ENCODE peak calls at places on chromosomes 5 and 9, in four cellular contexts. One of them, this sample, is unnamed.

GRCh38 chr9:93119703-93119952 is 14.4 kb downstream of the NINJ1 start:
- DNase-seq in H9: no peak
- DNase-seq in IMR-90: no peak
- DNase-seq in mesenchymal stem cell: no peak
- DNase-seq in this sample: no peak

GRCh38 chr5:33774323-33774722 is 117.5 kb downstream of the ADAMTS12 start:
- DNase-seq in H9: no peak
- DNase-seq in IMR-90: no peak
- DNase-seq in mesenchymal stem cell: no peak
- DNase-seq in this sample: no peak

GRCh38 chr5:95609711-95610110 is 10.2 kb upstream of the GPR150 start:
- DNase-seq in H9: no peak
- DNase-seq in IMR-90: peak; percentile 27
- DNase-seq in mesenchymal stem cell: peak; percentile 61
- DNase-seq in this sample: no peak

GRCh38 chr9:15135167-15135792 is 171.7 kb downstream of the TTC39B start:
- DNase-seq in H9: peak; percentile 83
- DNase-seq in IMR-90: peak; percentile 69
- DNase-seq in mesenchymal stem cell: peak; percentile 81
- DNase-seq in this sample: peak; percentile 73

GRCh38 chr9:127586537-127586936 is 25.5 kb upstream of the STXBP1 start:
- DNase-seq in H9: peak; percentile 86
- DNase-seq in IMR-90: peak; percentile 76
- DNase-seq in mesenchymal stem cell: peak; percentile 85
- DNase-seq in this sample: peak; percentile 75

GRCh38 chr9:109192732-109193361 is 25.8 kb upstream of the FRRS1L start:
- DNase-seq in H9: peak; percentile 73
- DNase-seq in IMR-90: peak; percentile 7
- DNase-seq in mesenchymal stem cell: no peak
- DNase-seq in this sample: peak; percentile 73

GRCh38 chr5:103668281-103668680 is 105.7 kb upstream of the NUDT12 start:
- DNase-seq in H9: no peak
- DNase-seq in IMR-90: no peak
- DNase-seq in mesenchymal stem cell: no peak
- DNase-seq in this sample: no peak

GRCh38 chr9:36166150-36166927 is 2.8 kb upstream of the CCIN start:
- DNase-seq in H9: peak; percentile 89
- DNase-seq in IMR-90: peak; percentile 81
- DNase-seq in mesenchymal stem cell: peak; percentile 80
- DNase-seq in this sample: peak; percentile 96

GRCh38 chr9:91555132-91555531 is 131.5 kb upstream of the NFIL3 start:
- DNase-seq in H9: no peak
- DNase-seq in IMR-90: peak; percentile 55
- DNase-seq in mesenchymal stem cell: no peak
- DNase-seq in this sample: no peak

GRCh38 chr5:139023276-139023675 is 148.1 kb upstream of the LRRTM2 start:
- DNase-seq in H9: no peak
- DNase-seq in IMR-90: no peak
- DNase-seq in mesenchymal stem cell: no peak
- DNase-seq in this sample: no peak

GRCh38 chr5:114953559-114953958 is 216.1 kb downstream of the TRIM36 start:
- DNase-seq in H9: no peak
- DNase-seq in IMR-90: no peak
- DNase-seq in mesenchymal stem cell: no peak
- DNase-seq in this sample: no peak

GRCh38 chr9:78044189-78044588 is 12.6 kb upstream of the GNAQ start:
- DNase-seq in H9: no peak
- DNase-seq in IMR-90: no peak
- DNase-seq in mesenchymal stem cell: no peak
- DNase-seq in this sample: no peak

GRCh38 chr5:90939208-90939607 is 380.6 kb downstream of the ADGRV1 start:
- DNase-seq in H9: no peak
- DNase-seq in IMR-90: no peak
- DNase-seq in mesenchymal stem cell: no peak
- DNase-seq in this sample: no peak

GRCh38 chr5:53373420-53374188 is 106.8 kb upstream of the FST start:
- DNase-seq in H9: no peak
- DNase-seq in IMR-90: peak; percentile 62
- DNase-seq in mesenchymal stem cell: peak; percentile 66
- DNase-seq in this sample: no peak

GRCh38 chr5:108345541-108346171 is 36.2 kb downstream of the FBXL17 start:
- DNase-seq in H9: no peak
- DNase-seq in IMR-90: peak; percentile 67
- DNase-seq in mesenchymal stem cell: peak; percentile 69
- DNase-seq in this sample: no peak

GRCh38 chr9:103281126-103281525 is 286.0 kb downstream of the CYLC2 start:
- DNase-seq in H9: no peak
- DNase-seq in IMR-90: no peak
- DNase-seq in mesenchymal stem cell: no peak
- DNase-seq in this sample: no peak

GRCh38 chr5:31459594-31459993 is 72.3 kb downstream of the DROSHA start:
- DNase-seq in H9: no peak
- DNase-seq in IMR-90: no peak
- DNase-seq in mesenchymal stem cell: no peak
- DNase-seq in this sample: no peak

GRCh38 chr5:173764321-173765029 is 123.7 kb upstream of the CPEB4 start:
- DNase-seq in H9: peak; percentile 70
- DNase-seq in IMR-90: peak; percentile 96
- DNase-seq in mesenchymal stem cell: peak; percentile 97
- DNase-seq in this sample: no peak

GRCh38 chr9:120950421-120951388 is 24.1 kb upstream of the TRAF1 start:
- DNase-seq in H9: no peak
- DNase-seq in IMR-90: no peak
- DNase-seq in mesenchymal stem cell: no peak
- DNase-seq in this sample: no peak

GRCh38 chr9:110650991-110651411 is 17.6 kb upstream of the MUSK start:
- DNase-seq in H9: no peak
- DNase-seq in IMR-90: peak; percentile 99
- DNase-seq in mesenchymal stem cell: peak; percentile 97
- DNase-seq in this sample: no peak

GRCh38 chr9:114097613-114098020 is 1.5 kb downstream of the KIF12 start:
- DNase-seq in H9: no peak
- DNase-seq in IMR-90: no peak
- DNase-seq in mesenchymal stem cell: no peak
- DNase-seq in this sample: no peak

GRCh38 chr5:111772456-111772855 is 15.5 kb upstream of the NREP start:
- DNase-seq in H9: peak; percentile 74
- DNase-seq in IMR-90: peak; percentile 27
- DNase-seq in mesenchymal stem cell: peak; percentile 38
- DNase-seq in this sample: no peak

GRCh38 chr9:78900500-78900899 is 603.6 kb downstream of the PSAT1 start:
- DNase-seq in H9: no peak
- DNase-seq in IMR-90: peak; percentile 37
- DNase-seq in mesenchymal stem cell: no peak
- DNase-seq in this sample: no peak

GRCh38 chr5:155983954-155984353 is 343.0 kb upstream of the SGCD start:
- DNase-seq in H9: no peak
- DNase-seq in IMR-90: peak; percentile 91
- DNase-seq in mesenchymal stem cell: peak; percentile 29
- DNase-seq in this sample: no peak

GRCh38 chr5:76180817-76181805 is 97.9 kb downstream of the SV2C start:
- DNase-seq in H9: no peak
- DNase-seq in IMR-90: no peak
- DNase-seq in mesenchymal stem cell: peak; percentile 25
- DNase-seq in this sample: no peak

GRCh38 chr9:12640021-12640587 is 53.1 kb upstream of the TYRP1 start:
- DNase-seq in H9: no peak
- DNase-seq in IMR-90: peak; percentile 43
- DNase-seq in mesenchymal stem cell: peak; percentile 72
- DNase-seq in this sample: no peak

GRCh38 chr5:127254729-127255284 is 35.8 kb upstream of the MEGF10 start:
- DNase-seq in H9: no peak
- DNase-seq in IMR-90: peak; percentile 78
- DNase-seq in mesenchymal stem cell: no peak
- DNase-seq in this sample: no peak

GRCh38 chr5:167261309-167262100 is 1029.9 kb upstream of the WWC1 start:
- DNase-seq in H9: peak; percentile 36
- DNase-seq in IMR-90: no peak
- DNase-seq in mesenchymal stem cell: no peak
- DNase-seq in this sample: no peak

GRCh38 chr5:137689306-137689705 is 46.6 kb downstream of the KLHL3 start:
- DNase-seq in H9: no peak
- DNase-seq in IMR-90: no peak
- DNase-seq in mesenchymal stem cell: no peak
- DNase-seq in this sample: no peak

GRCh38 chr5:138082033-138082432 is 1.8 kb upstream of the WNT8A start:
- DNase-seq in H9: peak; percentile 56
- DNase-seq in IMR-90: no peak
- DNase-seq in mesenchymal stem cell: no peak
- DNase-seq in this sample: no peak

GRCh38 chr5:67249590-67249895 is 52.9 kb upstream of the CD180 start:
- DNase-seq in H9: no peak
- DNase-seq in IMR-90: no peak
- DNase-seq in mesenchymal stem cell: no peak
- DNase-seq in this sample: no peak

GRCh38 chr5:35129921-35130485 is 82.3 kb upstream of the AGXT2 start:
- DNase-seq in H9: no peak
- DNase-seq in IMR-90: peak; percentile 65
- DNase-seq in mesenchymal stem cell: peak; percentile 19
- DNase-seq in this sample: no peak

GRCh38 chr5:17019324-17019723 is 83.2 kb upstream of the MYO10 start:
- DNase-seq in H9: no peak
- DNase-seq in IMR-90: peak; percentile 72
- DNase-seq in mesenchymal stem cell: peak; percentile 64
- DNase-seq in this sample: no peak

GRCh38 chr9:129270205-129270604 is 92.1 kb upstream of the IER5L start:
- DNase-seq in H9: no peak
- DNase-seq in IMR-90: no peak
- DNase-seq in mesenchymal stem cell: no peak
- DNase-seq in this sample: no peak

GRCh38 chr5:111447822-111448221 is 64.5 kb downstream of the STARD4 start:
- DNase-seq in H9: no peak
- DNase-seq in IMR-90: no peak
- DNase-seq in mesenchymal stem cell: no peak
- DNase-seq in this sample: no peak

GRCh38 chr9:90724880-90725279 is 76.7 kb upstream of the SYK start:
- DNase-seq in H9: no peak
- DNase-seq in IMR-90: no peak
- DNase-seq in mesenchymal stem cell: no peak
- DNase-seq in this sample: no peak

GRCh38 chr9:136140966-136141365 is 22.3 kb upstream of the TMEM250 start:
- DNase-seq in H9: no peak
- DNase-seq in IMR-90: peak; percentile 3
- DNase-seq in mesenchymal stem cell: no peak
- DNase-seq in this sample: no peak

GRCh38 chr9:126326228-126327015 is at the start of gene MVB12B:
- DNase-seq in H9: peak; percentile 46
- DNase-seq in IMR-90: peak; percentile 8
- DNase-seq in mesenchymal stem cell: peak; percentile 37
- DNase-seq in this sample: no peak

GRCh38 chr9:134593286-134593685 is 48.3 kb upstream of the COL5A1 start:
- DNase-seq in H9: no peak
- DNase-seq in IMR-90: no peak
- DNase-seq in mesenchymal stem cell: no peak
- DNase-seq in this sample: no peak

GRCh38 chr9:134593756-134594375 is 47.7 kb upstream of the COL5A1 start:
- DNase-seq in H9: no peak
- DNase-seq in IMR-90: no peak
- DNase-seq in mesenchymal stem cell: no peak
- DNase-seq in this sample: no peak

GRCh38 chr9:134594376-134594941 is 47.1 kb upstream of the COL5A1 start:
- DNase-seq in H9: no peak
- DNase-seq in IMR-90: no peak
- DNase-seq in mesenchymal stem cell: no peak
- DNase-seq in this sample: no peak

GRCh38 chr9:134592819-134593200 is 48.8 kb upstream of the COL5A1 start:
- DNase-seq in H9: no peak
- DNase-seq in IMR-90: no peak
- DNase-seq in mesenchymal stem cell: no peak
- DNase-seq in this sample: no peak

DNA sequence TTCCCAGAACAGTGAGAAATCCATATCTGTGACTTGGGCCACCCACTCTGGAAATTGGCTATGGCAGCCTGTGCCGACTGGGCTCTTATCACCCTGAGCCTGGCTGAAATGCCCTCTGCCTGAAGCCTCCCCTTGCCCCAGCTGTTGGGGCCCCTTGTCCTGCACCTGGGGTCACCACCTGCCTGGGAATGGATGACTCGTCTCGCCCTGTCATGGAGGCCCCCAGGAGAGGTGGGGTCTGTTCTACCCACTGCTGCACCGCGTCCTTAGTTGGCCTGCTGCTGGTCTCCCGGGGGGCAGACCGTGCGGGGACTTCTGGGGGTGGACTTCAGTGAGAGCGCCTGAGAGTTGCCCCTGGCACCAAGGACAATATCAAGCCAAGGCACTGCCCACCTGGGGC is 46.6 kb upstream of the COL5A1 start:
- DNase-seq in H9: peak; percentile 22
- DNase-seq in IMR-90: no peak
- DNase-seq in mesenchymal stem cell: no peak
- DNase-seq in this sample: no peak
- H3K14ac ChIP-seq in H9: no peak overlapping the region
- H3K14ac ChIP-seq in IMR-90: no peak overlapping the region
- H3K14ac ChIP-seq in mesenchymal stem cell: no peak overlapping the region
- H3K14ac ChIP-seq in this sample: no peak overlapping the region

DNA sequence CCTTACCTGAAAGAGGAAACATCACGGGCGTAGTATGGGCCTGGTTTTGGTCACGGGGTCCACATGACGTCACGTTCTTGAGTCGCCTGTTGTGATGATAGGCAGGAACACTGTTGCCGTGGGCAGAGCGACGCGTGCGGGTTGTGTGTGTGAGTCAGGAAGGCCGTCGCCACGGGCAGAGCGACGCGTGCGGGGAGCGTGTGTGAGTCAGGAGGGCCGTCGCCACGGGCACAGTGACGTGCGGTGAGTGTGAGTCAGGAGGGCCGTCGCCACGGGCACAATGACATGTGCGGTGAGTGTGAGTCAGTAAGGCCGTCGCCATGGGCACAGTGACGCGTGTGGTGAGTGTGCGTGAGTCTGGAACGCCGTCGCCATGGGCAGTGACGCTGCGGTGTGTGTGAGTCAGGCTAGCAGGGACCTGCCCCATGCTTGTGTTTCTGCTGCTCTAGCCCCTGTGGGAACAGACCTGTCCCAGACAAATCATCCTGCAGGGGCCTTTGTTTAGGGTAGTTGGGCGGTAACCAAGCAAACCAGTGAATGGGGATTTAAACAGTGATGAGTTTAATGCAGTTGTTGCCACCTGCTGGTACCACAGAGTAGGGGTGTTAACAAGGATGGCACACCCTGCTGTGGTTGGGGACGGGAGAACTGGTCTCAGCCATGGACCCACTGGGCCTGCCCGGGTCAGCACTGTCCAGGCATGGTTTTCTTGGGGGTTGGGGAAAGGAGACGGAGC is 19.8 kb downstream of the TRIP13 start:
- DNase-seq in H9: no peak
- DNase-seq in IMR-90: peak; percentile 96
- DNase-seq in mesenchymal stem cell: peak; percentile 97
- DNase-seq in this sample: no peak
- H3K14ac ChIP-seq in H9: no peak overlapping the region
- H3K14ac ChIP-seq in IMR-90: peak overlapping the region; percentile 56
- H3K14ac ChIP-seq in mesenchymal stem cell: peak overlapping the region; percentile 82
- H3K14ac ChIP-seq in this sample: no peak overlapping the region

GRCh38 chr5:149959406-149960236 is 937 bp upstream of the SLC26A2 start:
- DNase-seq in H9: peak; percentile 39
- DNase-seq in IMR-90: peak; percentile 58
- DNase-seq in mesenchymal stem cell: peak; percentile 93
- DNase-seq in this sample: peak; percentile 52
- H3K14ac ChIP-seq in H9: no peak overlapping the region
- H3K14ac ChIP-seq in IMR-90: peak overlapping the region; percentile 74
- H3K14ac ChIP-seq in mesenchymal stem cell: no peak overlapping the region
- H3K14ac ChIP-seq in this sample: no peak overlapping the region

GRCh38 chr5:180645609-180646204 is 3.7 kb downstream of the FLT4 start:
- DNase-seq in H9: peak; percentile 29
- DNase-seq in IMR-90: no peak
- DNase-seq in mesenchymal stem cell: no peak
- DNase-seq in this sample: no peak
- H3K14ac ChIP-seq in H9: no peak overlapping the region
- H3K14ac ChIP-seq in IMR-90: no peak overlapping the region
- H3K14ac ChIP-seq in mesenchymal stem cell: no peak overlapping the region
- H3K14ac ChIP-seq in this sample: no peak overlapping the region

This sample was measured in H1.